ENCODE peak calls at places on chromosomes 3 and 15, in four cellular contexts. J, D, W and I are unnamed samples. For H3K36me3, the result is how much of the 10 kb centered on the place peaks cover.

GRCh38 chr15:72961326-72961725 is 90.9 kb upstream of the NEO1 start:
- DNase-seq in D (no peak), J (no peak), W (no peak), I (peak)

GRCh38 chr15:62920569-62921502 is 121.7 kb upstream of the TPM1 start:
- DNase-seq in D (peak), W (peak), J (no peak), I (no peak)

GRCh38 chr3:197394464-197395321 is 96.3 kb upstream of the DLG1 start:
- DNase-seq in J (peak), D (peak), W (peak), I (no peak)

GRCh38 chr15:49901867-49902775 is 216.9 kb downstream of the ATP8B4 start:
- DNase-seq in W (peak), D (peak), J (no peak), I (no peak)

GRCh38 chr3:1967525-1967924 is 131.1 kb upstream of the CNTN4 start:
- DNase-seq in J (no peak), W (no peak), D (no peak), I (no peak)

GRCh38 chr15:58299311-58299850 is 132.4 kb upstream of the LIPC start:
- DNase-seq in W (peak), J (no peak), D (peak), I (no peak)

GRCh38 chr15:60932051-60932915 is 296.8 kb downstream of the RORA start:
- DNase-seq in D (peak), W (peak), J (peak), I (no peak)

GRCh38 chr3:81439088-81439487 is 322.4 kb downstream of the GBE1 start:
- DNase-seq in D (no peak), J (no peak), W (no peak), I (no peak)

GRCh38 chr15:52672661-52673060 is 6.5 kb downstream of the ATOSA start:
- DNase-seq in J (no peak), W (no peak), D (no peak), I (no peak)

GRCh38 chr15:52667597-52667996 is 11.6 kb downstream of the ATOSA start:
- DNase-seq in D (no peak), W (peak), J (no peak), I (no peak)

GRCh38 chr15:52663895-52664294 is 15.3 kb downstream of the ATOSA start:
- DNase-seq in W (no peak), J (no peak), D (no peak), I (no peak)

GRCh38 chr15:52670087-52670486 is 9.1 kb downstream of the ATOSA start:
- DNase-seq in J (no peak), W (no peak), D (no peak), I (no peak)

GRCh38 chr15:52668133-52668532 is 11.1 kb downstream of the ATOSA start:
- DNase-seq in D (peak), W (peak), J (no peak), I (no peak)
- H3K36me3 ChIP-seq in D (under half), W (under half), J (half or more), I (under half)

GRCh38 chr3:46537316-46537715 is 28.8 kb downstream of the LRRC2 start:
- DNase-seq in D (peak), J (no peak), W (peak), I (no peak)

GRCh38 chr3:46540550-46540949 is 25.6 kb downstream of the LRRC2 start:
- DNase-seq in W (no peak), D (no peak), J (no peak), I (no peak)

GRCh38 chr3:46537789-46538188 is 28.3 kb downstream of the LRRC2 start:
- DNase-seq in W (no peak), D (no peak), J (no peak), I (no peak)

GRCh38 chr3:46539443-46540005 is 26.6 kb downstream of the LRRC2 start:
- DNase-seq in J (no peak), D (no peak), W (no peak), I (no peak)

DNA sequence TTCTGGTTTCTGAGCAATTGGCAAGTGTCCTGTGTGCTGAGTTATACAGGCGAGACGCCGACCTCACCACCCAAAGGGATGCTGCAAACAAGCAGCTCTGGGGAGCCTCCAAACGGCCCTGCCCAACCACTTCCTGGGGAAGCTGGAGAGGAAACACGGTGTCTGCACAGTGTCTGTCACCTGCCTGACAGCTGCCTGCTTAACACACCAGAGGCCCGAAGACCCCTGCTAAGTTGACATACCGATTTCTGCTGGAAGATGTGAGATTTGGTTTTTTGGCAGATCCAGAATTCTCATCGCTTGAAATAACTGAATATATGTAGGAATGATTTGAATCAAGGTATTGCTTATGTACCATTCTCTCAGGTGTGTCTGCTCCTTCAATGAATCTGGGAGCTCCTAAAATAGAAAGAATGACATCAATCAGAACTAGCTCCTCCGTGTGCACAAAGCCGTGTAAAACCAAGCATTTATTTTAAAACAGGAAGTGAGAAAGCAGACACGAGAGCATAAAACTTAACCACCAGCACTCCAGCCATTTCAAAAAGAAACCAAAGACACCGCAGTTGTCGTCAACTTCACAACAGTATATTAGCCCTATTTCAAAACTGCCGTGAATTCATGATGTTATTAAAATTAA is 27.2 kb downstream of the LRRC2 start:
- DNase-seq in J (peak), W (peak), D (peak), I (peak)
- H3K4me3 ChIP-seq in J (no peak), W (no peak), D (no peak), I (no peak)

DNA sequence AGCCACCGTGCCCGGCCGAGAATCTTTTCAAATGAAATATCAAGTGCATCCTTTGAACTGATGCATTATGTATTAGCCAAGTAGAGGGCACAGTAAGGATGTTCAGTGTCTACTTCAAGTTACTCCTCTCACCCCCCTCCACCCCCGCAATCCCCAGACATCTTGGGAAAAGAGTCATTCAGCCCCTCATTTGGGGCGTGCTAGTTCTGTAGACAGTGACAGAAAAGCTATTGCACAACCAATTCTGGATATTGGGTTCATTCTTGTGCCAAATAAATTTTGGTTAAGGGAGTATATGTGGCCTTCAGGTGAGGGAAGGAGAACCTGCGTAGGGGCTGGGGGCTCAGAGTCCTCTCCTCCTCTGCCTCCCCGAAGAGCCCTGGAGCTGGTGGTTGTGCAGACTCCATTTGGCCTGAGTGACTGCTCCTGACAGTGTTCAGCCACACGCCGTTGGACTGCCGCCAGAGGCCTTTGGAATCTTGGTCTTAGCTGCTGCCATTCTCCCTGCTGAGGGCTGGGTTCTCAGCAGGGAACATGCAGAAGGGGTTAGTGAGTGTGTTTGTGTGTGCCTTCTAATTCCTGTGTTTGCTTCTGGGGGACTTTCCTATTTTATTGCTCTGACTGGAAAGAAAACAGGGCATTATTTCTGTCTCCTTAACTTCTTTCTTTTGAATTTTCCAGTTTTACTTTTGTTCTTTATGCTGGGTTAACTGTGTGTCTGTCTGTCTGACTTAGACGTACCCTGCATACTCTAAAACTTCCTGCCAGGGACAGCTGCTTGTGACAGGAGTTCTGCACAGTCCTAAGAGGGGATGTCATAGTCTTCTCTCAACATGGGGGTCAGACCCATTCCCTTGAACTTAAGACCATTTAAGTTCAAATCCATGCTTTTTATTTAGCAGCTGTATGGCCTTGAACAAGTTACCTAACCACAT is 21.0 kb downstream of the RARB start:
- DNase-seq in J (peak), D (peak), W (peak), I (peak)
- TF ChIP-seq CTCF in J (no peak), D (no peak), W (no peak), I (no peak)

GRCh38 chr15:44646460-44646859 is 17.0 kb downstream of the SPG11 start:
- DNase-seq in W (no peak), D (no peak), J (no peak), I (no peak)

GRCh38 chr15:44647036-44647435 is 16.4 kb downstream of the SPG11 start:
- DNase-seq in J (no peak), W (no peak), D (no peak), I (no peak)
- H3K36me3 ChIP-seq in J (half or more), W (under half), D (under half), I (under half)

GRCh38 chr3:160226026-160226739 is 961 bp downstream of the C3orf80 start:
- DNase-seq in D (no peak), J (no peak), W (no peak), I (peak)
- H3K4me3 ChIP-seq in D (peak), J (peak), W (peak), I (no peak)

DNA sequence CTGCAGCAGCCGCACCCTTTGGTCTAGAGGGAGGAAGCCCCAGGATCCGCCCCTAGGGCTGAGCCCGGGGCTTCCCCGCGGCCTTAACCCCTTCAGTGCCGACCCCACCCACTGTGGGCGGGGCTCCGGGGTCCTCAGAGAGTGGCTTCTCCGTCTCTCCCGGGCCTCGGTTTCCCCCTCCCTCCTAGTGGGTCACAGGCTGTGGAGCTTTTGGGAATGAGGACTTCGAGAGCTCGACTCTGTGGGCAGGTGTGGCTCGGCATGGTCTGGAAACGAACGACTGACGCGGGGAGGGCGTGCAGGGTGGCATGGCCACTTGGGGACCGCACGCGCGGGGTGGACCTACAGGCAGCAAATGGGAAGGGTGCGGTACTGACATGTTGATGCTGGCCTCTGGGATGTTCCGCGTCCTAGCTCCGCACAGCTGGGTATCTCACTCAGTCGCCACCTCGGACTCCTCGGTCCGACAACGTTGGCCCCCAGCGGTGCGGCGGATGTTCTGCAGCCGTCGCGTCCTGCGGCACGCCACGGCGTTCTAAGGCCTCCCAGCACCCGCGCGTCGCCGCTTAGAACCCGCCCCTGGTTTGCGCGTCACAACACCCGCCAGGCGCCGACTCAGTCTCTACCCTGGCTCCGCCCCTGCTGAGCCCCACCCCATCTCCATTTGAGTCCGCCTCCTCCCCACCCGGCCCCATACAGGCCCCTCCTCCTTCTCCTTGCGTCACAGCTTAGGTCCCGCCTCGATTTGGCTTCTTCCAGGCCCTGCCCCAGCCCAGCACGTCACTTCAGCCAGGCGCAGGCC is at the start of the genes HYAL3 and NAA80:
- DNase-seq in J (peak), D (peak), W (peak), I (peak)
- TF ChIP-seq CTCF in J (peak), D (peak), W (peak), I (peak)

GRCh38 chr15:84797212-84797611 is 19.9 kb upstream of the ALPK3 start:
- DNase-seq in J (no peak), D (peak), W (peak), I (no peak)

GRCh38 chr15:84797801-84798200 is 19.4 kb upstream of the ALPK3 start:
- DNase-seq in W (no peak), D (no peak), J (no peak), I (no peak)

GRCh38 chr15:84800365-84800806 is 16.8 kb upstream of the ALPK3 start:
- DNase-seq in J (no peak), D (no peak), W (no peak), I (no peak)

GRCh38 chr15:84798436-84798946 is 18.7 kb upstream of the ALPK3 start:
- DNase-seq in D (no peak), J (no peak), W (no peak), I (no peak)

GRCh38 chr15:84799511-84800187 is 17.5 kb upstream of the ALPK3 start:
- DNase-seq in D (no peak), W (no peak), J (no peak), I (no peak)
- H3K36me3 ChIP-seq in D (half or more), W (under half), J (half or more), I (under half)

GRCh38 chr3:51585871-51586270 is 47.4 kb downstream of the RAD54L2 start:
- DNase-seq in J (no peak), D (no peak), W (no peak), I (no peak)
- H3K4me3 ChIP-seq in J (no peak), D (no peak), W (no peak), I (no peak)

DNA sequence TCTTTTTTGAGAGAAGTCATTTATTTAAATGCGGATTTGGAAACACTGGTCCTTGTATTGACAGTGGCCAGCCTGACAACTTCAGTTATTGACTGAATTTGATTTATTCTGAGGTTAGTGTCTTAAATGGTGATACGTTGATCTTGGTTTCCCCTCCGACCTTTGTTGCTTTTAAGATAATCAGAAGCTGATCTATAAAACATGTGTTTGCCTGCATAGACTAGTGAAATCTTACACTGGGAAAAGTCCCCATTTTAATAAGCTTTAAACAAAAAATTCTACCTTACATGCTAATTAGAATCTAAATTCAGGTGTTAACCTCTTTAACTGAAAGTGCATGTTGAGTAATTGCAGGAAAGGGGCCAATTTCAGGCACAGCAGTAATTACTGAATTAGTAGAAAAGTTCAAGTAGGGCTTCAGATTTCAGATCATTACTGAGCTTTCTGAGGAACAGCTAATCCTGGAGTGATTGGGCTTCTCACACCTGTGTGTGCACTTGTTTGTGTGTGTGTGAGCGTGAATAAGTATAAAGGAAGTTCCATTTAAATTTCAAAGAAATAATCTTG is 221.4 kb downstream of the SOX2 start:
- DNase-seq in W (no peak), D (no peak), J (no peak), I (no peak)
- TF ChIP-seq CTCF in W (no peak), D (no peak), J (no peak), I (no peak)

GRCh38 chr15:84620626-84621025 is 19.8 kb downstream of the ZSCAN2 start:
- DNase-seq in D (no peak), W (no peak), J (no peak), I (no peak)
- H3K36me3 ChIP-seq in D (under half), W (under half), J (under half), I (under half)